ENCODE peak calls at places on chromosomes 2 and 18, in seven cellular contexts. I is AG09319; Z is H54; J is RPMI7951; K is activated T-cell treated with anti-CD3 and anti-CD28 coated beads, Interleukin-2, amount 50 U/mL, for 72 hours; S is Calu3; V is SW480. W is an unnamed sample.

GRCh38 chr18:55879331-55879730 is 291.3 kb upstream of the TCF4 start:
- DNase-seq in I (no peak), Z (no peak), J (no peak), K (no peak), S (no peak), V (no peak), W (no peak)

GRCh38 chr2:113195923-113196501 is 22.2 kb downstream of the PSD4 start:
- DNase-seq in I (no peak), Z (no peak), J (no peak), K (no peak), S (no peak), V (no peak), W (no peak)

GRCh38 chr18:43009666-43010065 is 105.8 kb downstream of the RIT2 start:
- DNase-seq in I (no peak), Z (no peak), J (no peak), K (no peak), S (no peak), V (no peak), W (no peak)

GRCh38 chr2:111042772-111043771 is 77.6 kb upstream of the BCL2L11 start:
- DNase-seq in I (no peak), Z (no peak), J (no peak), K (peak), S (no peak), V (no peak), W (no peak)

GRCh38 chr2:8408560-8409460 is 273.0 kb upstream of the ID2 start:
- DNase-seq in I (no peak), Z (no peak), J (no peak), K (peak), S (no peak), V (no peak), W (no peak)

GRCh38 chr2:101152195-101153076 is 1.3 kb upstream of the TBC1D8 start:
- DNase-seq in I (no peak), Z (no peak), J (peak), K (peak), S (no peak), V (peak), W (peak)

GRCh38 chr2:197182668-197183067 is 127.9 kb downstream of the ANKRD44 start:
- DNase-seq in I (no peak), Z (no peak), J (no peak), K (no peak), S (no peak), V (no peak), W (no peak)

GRCh38 chr2:112465373-112465772 is 16.6 kb upstream of the TTL start:
- DNase-seq in I (no peak), Z (no peak), J (peak), K (no peak), S (no peak), V (no peak), W (peak)

GRCh38 chr2:181806039-181806392 is 85.5 kb upstream of the ITPRID2 start:
- DNase-seq in I (no peak), Z (no peak), J (no peak), K (no peak), S (no peak), V (no peak), W (no peak)

GRCh38 chr2:114218368-114218767 is 224.1 kb upstream of the DPP10 start:
- DNase-seq in I (no peak), Z (no peak), J (no peak), K (no peak), S (no peak), V (no peak), W (no peak)

GRCh38 chr2:136135924-136136906 is 18.3 kb upstream of the CXCR4 start:
- DNase-seq in I (no peak), Z (no peak), J (no peak), K (peak), S (no peak), V (no peak), W (no peak)

GRCh38 chr2:219598308-219599078 is 836 bp downstream of the STK11IP start:
- DNase-seq in I (no peak), Z (no peak), J (no peak), K (no peak), S (no peak), V (no peak), W (no peak)

GRCh38 chr2:12797815-12798214 is 81.1 kb downstream of the TRIB2 start:
- DNase-seq in I (no peak), Z (no peak), J (peak), K (no peak), S (no peak), V (no peak), W (peak)

GRCh38 chr18:3401669-3402620 is 48.0 kb upstream of the TGIF1 start:
- DNase-seq in I (no peak), Z (no peak), J (no peak), K (no peak), S (no peak), V (no peak), W (no peak)

GRCh38 chr2:121436918-121437317 is 93.8 kb upstream of the RNU4ATAC start:
- DNase-seq in I (no peak), Z (no peak), J (no peak), K (no peak), S (no peak), V (no peak), W (no peak)

GRCh38 chr2:226699321-226699720 is 100.3 kb downstream of the IRS1 start:
- DNase-seq in I (no peak), Z (peak), J (peak), K (no peak), S (no peak), V (no peak), W (peak)

GRCh38 chr2:119960821-119961220 is 52.1 kb upstream of the EPB41L5 start:
- DNase-seq in I (no peak), Z (no peak), J (no peak), K (no peak), S (no peak), V (no peak), W (no peak)